ENCODE peak calls at places on chromosome 20, in four cellular contexts. T is GM12878, C is H1, I is HepG2. H is an unnamed sample.
A peak's percentile ranks its signal among the peaks of the same experiment; 100 is the strongest.

GRCh38 chr20:62331347-62331746 is 28.6 kb downstream of the ADRM1 start:
- DNase-seq in T (no peak), C (no peak), I (no peak), H (no peak)

GRCh38 chr20:3651204-3651970 is 11.8 kb downstream of the GFRA4 start:
- DNase-seq in T (no peak), C (no peak), I (no peak), H (no peak)

GRCh38 chr20:58829531-58829941 is 21.2 kb downstream of the GNAS-AS1 start:
- DNase-seq in T (no peak), C (no peak), I (no peak), H (no peak)

GRCh38 chr20:8932192-8933150 is 136.4 kb upstream of the PLCB4 start:
- DNase-seq in T (no peak), C (no peak), I (no peak), H (no peak)

GRCh38 chr20:50172347-50173013 is 18.1 kb upstream of the CEBPB start:
- DNase-seq in T (no peak), C (peak; percentile 89), I (peak; percentile 97), H (no peak)

GRCh38 chr20:4150095-4150492 is 134.7 kb upstream of the RNF24 start:
- DNase-seq in T (no peak), C (no peak), I (no peak), H (no peak)

GRCh38 chr20:44170796-44171410 is 16.1 kb downstream of the JPH2 start:
- DNase-seq in T (no peak), C (no peak), I (no peak), H (no peak)

GRCh38 chr20:46117704-46118467 is at the start of gene CD40:
- DNase-seq in T (peak; percentile 76), C (peak; percentile 95), I (peak; percentile 71), H (peak; percentile 87)

GRCh38 chr20:37276494-37277252 is 12.8 kb upstream of the MANBAL start:
- DNase-seq in T (no peak), C (no peak), I (peak; percentile 49), H (no peak)

GRCh38 chr20:34389206-34389953 is 26.3 kb downstream of the ITCH start:
- DNase-seq in T (no peak), C (no peak), I (no peak), H (no peak)

GRCh38 chr20:4090756-4091331 is 75.5 kb upstream of the RNF24 start:
- DNase-seq in T (no peak), C (peak; percentile 39), I (peak; percentile 76), H (peak; percentile 35)

GRCh38 chr20:5170341-5170740 is 43.5 kb downstream of the CDS2 start:
- DNase-seq in T (no peak), C (no peak), I (no peak), H (no peak)

GRCh38 chr20:62523473-62524203 is 47.8 kb upstream of the GATA5 start:
- DNase-seq in T (no peak), C (no peak), I (peak; percentile 80), H (peak; percentile 98)

GRCh38 chr20:40868568-40869223 is 159.9 kb upstream of the TOP1 start:
- DNase-seq in T (no peak), C (no peak), I (no peak), H (no peak)

GRCh38 chr20:43658068-43658722 is 8.7 kb upstream of the MYBL2 start:
- DNase-seq in T (no peak), C (no peak), I (peak; percentile 79), H (no peak)

GRCh38 chr20:25339608-25340007 is 51.0 kb downstream of the ABHD12 start:
- DNase-seq in T (no peak), C (no peak), I (peak; percentile 46), H (no peak)
- TF ChIP-seq BRCA1 in T (no peak), C (no peak), I (no peak), H (no peak)

GRCh38 chr20:56793916-56794315 is 164.8 kb downstream of the TFAP2C start:
- DNase-seq in T (no peak), C (no peak), I (no peak), H (no peak)
- TF ChIP-seq BRCA1 in T (no peak), C (no peak), I (no peak), H (no peak)

GRCh38 chr20:64271636-64272035 is 16.1 kb downstream of the PCMTD2 start:
- DNase-seq in T (no peak), C (no peak), I (no peak), H (no peak)
- TF ChIP-seq BRCA1 in T (no peak), C (no peak), I (no peak), H (no peak)

GRCh38 chr20:48919882-48920526 is 1.5 kb upstream of the ARFGEF2 start:
- DNase-seq in T (no peak), C (no peak), I (peak; percentile 98), H (no peak)
- TF ChIP-seq BRCA1 in T (no peak), C (no peak), I (no peak), H (no peak)

GRCh38 chr20:19826179-19826914 is 68.3 kb downstream of the RIN2 start:
- DNase-seq in T (no peak), C (no peak), I (no peak), H (no peak)

GRCh38 chr20:19824861-19825260 is 66.8 kb downstream of the RIN2 start:
- DNase-seq in T (no peak), C (no peak), I (no peak), H (no peak)

GRCh38 chr20:19830351-19830750 is 72.3 kb downstream of the RIN2 start:
- DNase-seq in T (no peak), C (no peak), I (no peak), H (no peak)

GRCh38 chr20:19827818-19828217 is 69.8 kb downstream of the RIN2 start:
- DNase-seq in T (no peak), C (no peak), I (no peak), H (no peak)

DNA sequence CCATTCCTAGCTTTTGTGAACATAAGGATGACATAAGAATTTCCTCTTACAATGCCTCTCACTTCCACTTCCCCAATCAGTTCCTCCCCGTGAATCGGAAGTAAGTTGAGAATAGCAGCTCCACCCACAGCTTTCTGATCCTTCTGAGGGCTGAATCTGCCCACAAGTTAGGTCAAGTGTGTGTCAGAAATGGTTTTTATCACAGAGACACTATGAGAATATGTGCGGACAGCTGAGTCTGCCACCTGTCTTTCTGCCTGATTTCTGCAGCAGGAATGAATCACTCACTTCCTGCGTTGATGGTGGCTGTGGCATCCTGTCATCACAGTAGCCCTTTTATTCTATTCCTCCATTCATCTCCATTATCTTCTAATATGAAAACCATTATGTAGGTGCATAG is 70.2 kb downstream of the RIN2 start:
- DNase-seq in T (peak; percentile 68), C (no peak), I (peak; percentile 30), H (no peak)
- TF ChIP-seq BRCA1 in T (no peak), C (no peak), I (no peak), H (no peak)